ENCODE peak calls at places on chromosomes 5 and 9, in five cellular contexts. One of them, this sample, is unnamed.
A peak's percentile ranks its signal among the peaks of the same experiment; 100 is the strongest.

GRCh38 chr5:50666261-50667078 is at the start of gene PARP8:
- DNase-seq in thoracic aorta: no peak
- DNase-seq in effector memory CD4-positive, alpha-beta T cell: peak; percentile 26
- DNase-seq in CD8-positive, alpha-beta memory T cell: peak; percentile 68
- DNase-seq in CD8-positive, alpha-beta T cell: peak; percentile 22
- DNase-seq in this sample: no peak

GRCh38 chr9:106287108-106287631 is 575.8 kb upstream of the ZNF462 start:
- DNase-seq in thoracic aorta: no peak
- DNase-seq in effector memory CD4-positive, alpha-beta T cell: no peak
- DNase-seq in CD8-positive, alpha-beta memory T cell: no peak
- DNase-seq in CD8-positive, alpha-beta T cell: no peak
- DNase-seq in this sample: no peak

GRCh38 chr5:39104221-39104620 is 30.0 kb upstream of the RICTOR start:
- DNase-seq in thoracic aorta: no peak
- DNase-seq in effector memory CD4-positive, alpha-beta T cell: no peak
- DNase-seq in CD8-positive, alpha-beta memory T cell: no peak
- DNase-seq in CD8-positive, alpha-beta T cell: no peak
- DNase-seq in this sample: no peak

GRCh38 chr5:14406554-14406849 is 175.1 kb upstream of the OTULINL start:
- DNase-seq in thoracic aorta: peak; percentile 37
- DNase-seq in effector memory CD4-positive, alpha-beta T cell: no peak
- DNase-seq in CD8-positive, alpha-beta memory T cell: no peak
- DNase-seq in CD8-positive, alpha-beta T cell: no peak
- DNase-seq in this sample: no peak

GRCh38 chr5:156589104-156589858 is 260.8 kb upstream of the PPP1R2B start:
- DNase-seq in thoracic aorta: no peak
- DNase-seq in effector memory CD4-positive, alpha-beta T cell: no peak
- DNase-seq in CD8-positive, alpha-beta memory T cell: no peak
- DNase-seq in CD8-positive, alpha-beta T cell: no peak
- DNase-seq in this sample: no peak

GRCh38 chr5:172543484-172544298 is 89.4 kb upstream of the SH3PXD2B start:
- DNase-seq in thoracic aorta: no peak
- DNase-seq in effector memory CD4-positive, alpha-beta T cell: no peak
- DNase-seq in CD8-positive, alpha-beta memory T cell: no peak
- DNase-seq in CD8-positive, alpha-beta T cell: no peak
- DNase-seq in this sample: no peak

GRCh38 chr9:124280176-124280691 is 22.5 kb downstream of the NEK6 start:
- DNase-seq in thoracic aorta: peak; percentile 58
- DNase-seq in effector memory CD4-positive, alpha-beta T cell: no peak
- DNase-seq in CD8-positive, alpha-beta memory T cell: no peak
- DNase-seq in CD8-positive, alpha-beta T cell: no peak
- DNase-seq in this sample: no peak

GRCh38 chr5:124642148-124642547 is 104.3 kb downstream of the ZNF608 start:
- DNase-seq in thoracic aorta: no peak
- DNase-seq in effector memory CD4-positive, alpha-beta T cell: no peak
- DNase-seq in CD8-positive, alpha-beta memory T cell: no peak
- DNase-seq in CD8-positive, alpha-beta T cell: no peak
- DNase-seq in this sample: no peak

GRCh38 chr5:168528521-168529360 is at the start of gene FBLL1:
- DNase-seq in thoracic aorta: no peak
- DNase-seq in effector memory CD4-positive, alpha-beta T cell: no peak
- DNase-seq in CD8-positive, alpha-beta memory T cell: peak; percentile 47
- DNase-seq in CD8-positive, alpha-beta T cell: no peak
- DNase-seq in this sample: no peak

GRCh38 chr5:39231705-39232525 is 12.6 kb upstream of the FYB1 start:
- DNase-seq in thoracic aorta: no peak
- DNase-seq in effector memory CD4-positive, alpha-beta T cell: no peak
- DNase-seq in CD8-positive, alpha-beta memory T cell: no peak
- DNase-seq in CD8-positive, alpha-beta T cell: no peak
- DNase-seq in this sample: no peak

GRCh38 chr5:131863700-131864099 is 66.9 kb upstream of the FNIP1 start:
- DNase-seq in thoracic aorta: no peak
- DNase-seq in effector memory CD4-positive, alpha-beta T cell: no peak
- DNase-seq in CD8-positive, alpha-beta memory T cell: no peak
- DNase-seq in CD8-positive, alpha-beta T cell: no peak
- DNase-seq in this sample: no peak

GRCh38 chr9:98879094-98879957 is 64.4 kb upstream of the COL15A1 start:
- DNase-seq in thoracic aorta: no peak
- DNase-seq in effector memory CD4-positive, alpha-beta T cell: no peak
- DNase-seq in CD8-positive, alpha-beta memory T cell: no peak
- DNase-seq in CD8-positive, alpha-beta T cell: no peak
- DNase-seq in this sample: no peak

GRCh38 chr5:117405197-117405596 is 830.6 kb upstream of the SEMA6A start:
- DNase-seq in thoracic aorta: no peak
- DNase-seq in effector memory CD4-positive, alpha-beta T cell: no peak
- DNase-seq in CD8-positive, alpha-beta memory T cell: no peak
- DNase-seq in CD8-positive, alpha-beta T cell: no peak
- DNase-seq in this sample: no peak

GRCh38 chr5:62790348-62790747 is 211.7 kb downstream of the LRRC70 start:
- DNase-seq in thoracic aorta: no peak
- DNase-seq in effector memory CD4-positive, alpha-beta T cell: no peak
- DNase-seq in CD8-positive, alpha-beta memory T cell: no peak
- DNase-seq in CD8-positive, alpha-beta T cell: no peak
- DNase-seq in this sample: no peak

GRCh38 chr5:69007726-69008368 is 86.0 kb upstream of the SLC30A5 start:
- DNase-seq in thoracic aorta: no peak
- DNase-seq in effector memory CD4-positive, alpha-beta T cell: peak; percentile 16
- DNase-seq in CD8-positive, alpha-beta memory T cell: peak; percentile 78
- DNase-seq in CD8-positive, alpha-beta T cell: peak; percentile 47
- DNase-seq in this sample: peak; percentile 6

GRCh38 chr5:141681695-141682641 is at the start of gene ARAP3:
- DNase-seq in thoracic aorta: peak; percentile 65
- DNase-seq in effector memory CD4-positive, alpha-beta T cell: peak; percentile 19
- DNase-seq in CD8-positive, alpha-beta memory T cell: peak; percentile 64
- DNase-seq in CD8-positive, alpha-beta T cell: no peak
- DNase-seq in this sample: peak; percentile 33

GRCh38 chr5:179138568-179138925 is 78.4 kb downstream of the ZNF354C start:
- DNase-seq in thoracic aorta: no peak
- DNase-seq in effector memory CD4-positive, alpha-beta T cell: no peak
- DNase-seq in CD8-positive, alpha-beta memory T cell: no peak
- DNase-seq in CD8-positive, alpha-beta T cell: no peak
- DNase-seq in this sample: no peak

GRCh38 chr5:93423333-93423714 is 157.7 kb downstream of the NR2F1-AS1 start:
- DNase-seq in thoracic aorta: no peak
- DNase-seq in effector memory CD4-positive, alpha-beta T cell: no peak
- DNase-seq in CD8-positive, alpha-beta memory T cell: no peak
- DNase-seq in CD8-positive, alpha-beta T cell: no peak
- DNase-seq in this sample: no peak

GRCh38 chr5:93421987-93422391 is 159.0 kb downstream of the NR2F1-AS1 start:
- DNase-seq in thoracic aorta: no peak
- DNase-seq in effector memory CD4-positive, alpha-beta T cell: no peak
- DNase-seq in CD8-positive, alpha-beta memory T cell: no peak
- DNase-seq in CD8-positive, alpha-beta T cell: no peak
- DNase-seq in this sample: no peak

GRCh38 chr5:93421498-93421897 is 159.5 kb downstream of the NR2F1-AS1 start:
- DNase-seq in thoracic aorta: no peak
- DNase-seq in effector memory CD4-positive, alpha-beta T cell: no peak
- DNase-seq in CD8-positive, alpha-beta memory T cell: no peak
- DNase-seq in CD8-positive, alpha-beta T cell: no peak
- DNase-seq in this sample: no peak

GRCh38 chr5:93425102-93425501 is 155.9 kb downstream of the NR2F1-AS1 start:
- DNase-seq in thoracic aorta: no peak
- DNase-seq in effector memory CD4-positive, alpha-beta T cell: no peak
- DNase-seq in CD8-positive, alpha-beta memory T cell: no peak
- DNase-seq in CD8-positive, alpha-beta T cell: no peak
- DNase-seq in this sample: no peak

GRCh38 chr5:93422652-93423332 is 158.2 kb downstream of the NR2F1-AS1 start:
- DNase-seq in thoracic aorta: no peak
- DNase-seq in effector memory CD4-positive, alpha-beta T cell: no peak
- DNase-seq in CD8-positive, alpha-beta memory T cell: no peak
- DNase-seq in CD8-positive, alpha-beta T cell: no peak
- DNase-seq in this sample: no peak
- H3K27ac ChIP-seq in thoracic aorta: no peak overlapping the region
- H3K27ac ChIP-seq in effector memory CD4-positive, alpha-beta T cell: no peak overlapping the region
- H3K27ac ChIP-seq in CD8-positive, alpha-beta memory T cell: no peak overlapping the region
- H3K27ac ChIP-seq in CD8-positive, alpha-beta T cell: no peak overlapping the region
- H3K27ac ChIP-seq in this sample: no peak overlapping the region

GRCh38 chr9:91933556-91934352 is 16.3 kb downstream of the ROR2 start:
- DNase-seq in thoracic aorta: no peak
- DNase-seq in effector memory CD4-positive, alpha-beta T cell: no peak
- DNase-seq in CD8-positive, alpha-beta memory T cell: no peak
- DNase-seq in CD8-positive, alpha-beta T cell: no peak
- DNase-seq in this sample: no peak
- H3K9me3 ChIP-seq in thoracic aorta: peaks cover 27% of the 10 kb centered on the region
- H3K9me3 ChIP-seq in effector memory CD4-positive, alpha-beta T cell: peaks cover 13% of the 10 kb centered on the region
- H3K9me3 ChIP-seq in CD8-positive, alpha-beta memory T cell: peaks cover 9% of the 10 kb centered on the region
- H3K9me3 ChIP-seq in CD8-positive, alpha-beta T cell: peaks cover 12% of the 10 kb centered on the region
- H3K9me3 ChIP-seq in this sample: no peaks in the 10 kb centered on the region

DNA sequence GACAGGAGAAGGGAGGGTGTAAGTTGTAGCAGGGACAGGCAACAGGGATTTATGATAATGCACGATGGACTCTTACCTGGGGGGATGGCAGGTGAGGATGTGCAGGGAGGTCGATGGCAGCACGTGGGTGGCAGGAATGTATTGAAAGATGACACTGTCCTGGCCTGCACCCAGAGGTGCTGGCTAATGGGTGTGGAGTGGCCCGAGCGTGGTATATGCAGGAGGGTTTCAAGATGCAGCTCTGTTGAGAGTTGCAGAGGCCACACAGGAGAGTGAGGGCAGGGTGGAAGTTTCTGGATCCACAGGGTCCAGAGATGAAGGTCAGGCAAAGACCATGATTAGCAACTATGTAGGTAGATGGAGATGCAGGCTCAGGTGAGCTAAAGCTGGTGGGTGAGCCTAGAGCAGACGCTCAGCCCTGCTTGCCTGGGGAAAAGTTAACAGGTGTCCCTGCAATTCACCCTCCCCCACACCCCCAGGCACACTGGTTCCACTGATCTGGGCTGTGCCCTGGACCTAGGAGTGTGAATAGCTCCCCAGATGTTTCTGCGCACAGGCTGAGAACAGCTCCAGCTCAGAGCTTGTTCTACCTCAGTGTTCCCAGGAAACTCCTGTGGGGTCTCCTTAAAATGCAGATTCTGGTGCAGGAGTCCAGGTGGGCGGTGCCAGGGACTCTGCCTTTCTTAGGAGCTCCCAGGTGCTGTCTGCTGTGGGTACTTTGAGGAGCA is 21.5 kb upstream of the S1PR3 start:
- DNase-seq in thoracic aorta: no peak
- DNase-seq in effector memory CD4-positive, alpha-beta T cell: no peak
- DNase-seq in CD8-positive, alpha-beta memory T cell: no peak
- DNase-seq in CD8-positive, alpha-beta T cell: no peak
- DNase-seq in this sample: no peak
- H3K4me3 ChIP-seq in thoracic aorta: no peak overlapping the region
- H3K4me3 ChIP-seq in effector memory CD4-positive, alpha-beta T cell: no peak overlapping the region
- H3K4me3 ChIP-seq in CD8-positive, alpha-beta memory T cell: no peak overlapping the region
- H3K4me3 ChIP-seq in CD8-positive, alpha-beta T cell: no peak overlapping the region
- H3K4me3 ChIP-seq in this sample: no peak overlapping the region

GRCh38 chr5:60101561-60101960 is 208.0 kb upstream of the PDE4D start:
- DNase-seq in thoracic aorta: no peak
- DNase-seq in effector memory CD4-positive, alpha-beta T cell: no peak
- DNase-seq in CD8-positive, alpha-beta memory T cell: no peak
- DNase-seq in CD8-positive, alpha-beta T cell: no peak
- DNase-seq in this sample: no peak
- H3K27ac ChIP-seq in thoracic aorta: no peak overlapping the region
- H3K27ac ChIP-seq in effector memory CD4-positive, alpha-beta T cell: no peak overlapping the region
- H3K27ac ChIP-seq in CD8-positive, alpha-beta memory T cell: no peak overlapping the region
- H3K27ac ChIP-seq in CD8-positive, alpha-beta T cell: no peak overlapping the region
- H3K27ac ChIP-seq in this sample: no peak overlapping the region

GRCh38 chr9:74322661-74323314 is 174.3 kb upstream of the RORB start:
- DNase-seq in thoracic aorta: no peak
- DNase-seq in effector memory CD4-positive, alpha-beta T cell: no peak
- DNase-seq in CD8-positive, alpha-beta memory T cell: no peak
- DNase-seq in CD8-positive, alpha-beta T cell: no peak
- DNase-seq in this sample: no peak
- H3K9me3 ChIP-seq in thoracic aorta: no peaks in the 10 kb centered on the region
- H3K9me3 ChIP-seq in effector memory CD4-positive, alpha-beta T cell: no peaks in the 10 kb centered on the region
- H3K9me3 ChIP-seq in CD8-positive, alpha-beta memory T cell: no peaks in the 10 kb centered on the region
- H3K9me3 ChIP-seq in CD8-positive, alpha-beta T cell: no peaks in the 10 kb centered on the region
- H3K9me3 ChIP-seq in this sample: no peaks in the 10 kb centered on the region